ENCODE peak calls at places on chromosomes 2 and 18, in five cellular contexts. One of them, this sample, is unnamed.
A peak's percentile ranks its signal among the peaks of the same experiment; 100 is the strongest.

GRCh38 chr2:73842739-73843019 is 13.9 kb downstream of the STAMBP start:
- DNase-seq in effector memory CD4-positive, alpha-beta T cell: no peak
- DNase-seq in CD4-positive, alpha-beta memory T cell: no peak
- DNase-seq in A549: no peak
- DNase-seq in left ventricle myocardium inferior: no peak
- DNase-seq in this sample: no peak

GRCh38 chr2:160367887-160368286 is 125.7 kb downstream of the RBMS1 start:
- DNase-seq in effector memory CD4-positive, alpha-beta T cell: no peak
- DNase-seq in CD4-positive, alpha-beta memory T cell: no peak
- DNase-seq in A549: peak; percentile 34
- DNase-seq in left ventricle myocardium inferior: no peak
- DNase-seq in this sample: no peak

GRCh38 chr2:218082586-218083351 is 13.7 kb downstream of the RUFY4 start:
- DNase-seq in effector memory CD4-positive, alpha-beta T cell: no peak
- DNase-seq in CD4-positive, alpha-beta memory T cell: no peak
- DNase-seq in A549: no peak
- DNase-seq in left ventricle myocardium inferior: no peak
- DNase-seq in this sample: no peak

GRCh38 chr2:11564864-11565567 is 31.2 kb downstream of the GREB1 start:
- DNase-seq in effector memory CD4-positive, alpha-beta T cell: no peak
- DNase-seq in CD4-positive, alpha-beta memory T cell: no peak
- DNase-seq in A549: no peak
- DNase-seq in left ventricle myocardium inferior: no peak
- DNase-seq in this sample: no peak

GRCh38 chr2:191050640-191050987 is 36.6 kb upstream of the STAT1 start:
- DNase-seq in effector memory CD4-positive, alpha-beta T cell: no peak
- DNase-seq in CD4-positive, alpha-beta memory T cell: no peak
- DNase-seq in A549: peak; percentile 86
- DNase-seq in left ventricle myocardium inferior: no peak
- DNase-seq in this sample: no peak

GRCh38 chr18:62210138-62210537 is 23.1 kb downstream of the RELCH start:
- DNase-seq in effector memory CD4-positive, alpha-beta T cell: no peak
- DNase-seq in CD4-positive, alpha-beta memory T cell: no peak
- DNase-seq in A549: no peak
- DNase-seq in left ventricle myocardium inferior: no peak
- DNase-seq in this sample: no peak

GRCh38 chr2:31207790-31208189 is 9.5 kb downstream of the CAPN14 start:
- DNase-seq in effector memory CD4-positive, alpha-beta T cell: no peak
- DNase-seq in CD4-positive, alpha-beta memory T cell: no peak
- DNase-seq in A549: no peak
- DNase-seq in left ventricle myocardium inferior: no peak
- DNase-seq in this sample: no peak

GRCh38 chr2:25835906-25836305 is 42.4 kb downstream of the ASXL2 start:
- DNase-seq in effector memory CD4-positive, alpha-beta T cell: no peak
- DNase-seq in CD4-positive, alpha-beta memory T cell: no peak
- DNase-seq in A549: no peak
- DNase-seq in left ventricle myocardium inferior: no peak
- DNase-seq in this sample: no peak

GRCh38 chr2:100939445-100939844 is 62.6 kb upstream of the RPL31 start:
- DNase-seq in effector memory CD4-positive, alpha-beta T cell: no peak
- DNase-seq in CD4-positive, alpha-beta memory T cell: no peak
- DNase-seq in A549: no peak
- DNase-seq in left ventricle myocardium inferior: no peak
- DNase-seq in this sample: no peak

GRCh38 chr2:10839813-10840212 is 27.2 kb upstream of the PDIA6 start:
- DNase-seq in effector memory CD4-positive, alpha-beta T cell: no peak
- DNase-seq in CD4-positive, alpha-beta memory T cell: no peak
- DNase-seq in A549: no peak
- DNase-seq in left ventricle myocardium inferior: no peak
- DNase-seq in this sample: no peak

GRCh38 chr2:156892449-156893335 is 364.8 kb upstream of the GALNT5 start:
- DNase-seq in effector memory CD4-positive, alpha-beta T cell: no peak
- DNase-seq in CD4-positive, alpha-beta memory T cell: peak; percentile 11
- DNase-seq in A549: peak; percentile 64
- DNase-seq in left ventricle myocardium inferior: no peak
- DNase-seq in this sample: no peak

GRCh38 chr2:176138526-176139169 is 9.1 kb downstream of the HOXD8 start:
- DNase-seq in effector memory CD4-positive, alpha-beta T cell: no peak
- DNase-seq in CD4-positive, alpha-beta memory T cell: no peak
- DNase-seq in A549: no peak
- DNase-seq in left ventricle myocardium inferior: no peak
- DNase-seq in this sample: no peak

GRCh38 chr2:181047829-181048228 is 67.4 kb downstream of the UBE2E3 start:
- DNase-seq in effector memory CD4-positive, alpha-beta T cell: no peak
- DNase-seq in CD4-positive, alpha-beta memory T cell: no peak
- DNase-seq in A549: no peak
- DNase-seq in left ventricle myocardium inferior: no peak
- DNase-seq in this sample: no peak

GRCh38 chr18:80109676-80110078 is 615 bp downstream of the ADNP2 start:
- DNase-seq in effector memory CD4-positive, alpha-beta T cell: peak; percentile 26
- DNase-seq in CD4-positive, alpha-beta memory T cell: no peak
- DNase-seq in A549: peak; percentile 16
- DNase-seq in left ventricle myocardium inferior: peak; percentile 33
- DNase-seq in this sample: no peak

GRCh38 chr2:74379851-74380789 is at the start of gene DCTN1:
- DNase-seq in effector memory CD4-positive, alpha-beta T cell: no peak
- DNase-seq in CD4-positive, alpha-beta memory T cell: no peak
- DNase-seq in A549: peak; percentile 26
- DNase-seq in left ventricle myocardium inferior: peak; percentile 45
- DNase-seq in this sample: no peak

GRCh38 chr2:159617651-159618050 is 1.3 kb upstream of the BAZ2B start:
- DNase-seq in effector memory CD4-positive, alpha-beta T cell: no peak
- DNase-seq in CD4-positive, alpha-beta memory T cell: no peak
- DNase-seq in A549: peak; percentile 21
- DNase-seq in left ventricle myocardium inferior: no peak
- DNase-seq in this sample: no peak

GRCh38 chr2:197255550-197255949 is 55.0 kb downstream of the ANKRD44 start:
- DNase-seq in effector memory CD4-positive, alpha-beta T cell: peak; percentile 62
- DNase-seq in CD4-positive, alpha-beta memory T cell: peak; percentile 64
- DNase-seq in A549: no peak
- DNase-seq in left ventricle myocardium inferior: peak; percentile 67
- DNase-seq in this sample: peak; percentile 70

GRCh38 chr2:103161456-103162289 is 399.8 kb downstream of the TMEM182 start:
- DNase-seq in effector memory CD4-positive, alpha-beta T cell: no peak
- DNase-seq in CD4-positive, alpha-beta memory T cell: no peak
- DNase-seq in A549: peak; percentile 58
- DNase-seq in left ventricle myocardium inferior: no peak
- DNase-seq in this sample: no peak

GRCh38 chr2:9010866-9011265 is 7.4 kb upstream of the MBOAT2 start:
- DNase-seq in effector memory CD4-positive, alpha-beta T cell: no peak
- DNase-seq in CD4-positive, alpha-beta memory T cell: no peak
- DNase-seq in A549: no peak
- DNase-seq in left ventricle myocardium inferior: no peak
- DNase-seq in this sample: no peak

GRCh38 chr2:96427917-96428316 is 77.2 kb downstream of the NEURL3 start:
- DNase-seq in effector memory CD4-positive, alpha-beta T cell: no peak
- DNase-seq in CD4-positive, alpha-beta memory T cell: no peak
- DNase-seq in A549: peak; percentile 83
- DNase-seq in left ventricle myocardium inferior: no peak
- DNase-seq in this sample: no peak

GRCh38 chr2:231332872-231333500 is 62.5 kb upstream of the B3GNT7 start:
- DNase-seq in effector memory CD4-positive, alpha-beta T cell: no peak
- DNase-seq in CD4-positive, alpha-beta memory T cell: no peak
- DNase-seq in A549: no peak
- DNase-seq in left ventricle myocardium inferior: no peak
- DNase-seq in this sample: no peak

GRCh38 chr2:222193328-222194008 is 105.3 kb downstream of the PAX3 start:
- DNase-seq in effector memory CD4-positive, alpha-beta T cell: no peak
- DNase-seq in CD4-positive, alpha-beta memory T cell: no peak
- DNase-seq in A549: no peak
- DNase-seq in left ventricle myocardium inferior: no peak
- DNase-seq in this sample: no peak

GRCh38 chr2:62884514-62884913 is 166.1 kb upstream of the OTX1 start:
- DNase-seq in effector memory CD4-positive, alpha-beta T cell: no peak
- DNase-seq in CD4-positive, alpha-beta memory T cell: no peak
- DNase-seq in A549: no peak
- DNase-seq in left ventricle myocardium inferior: no peak
- DNase-seq in this sample: no peak

GRCh38 chr2:200308001-200308400 is 1.5 kb downstream of the SPATS2L start:
- DNase-seq in effector memory CD4-positive, alpha-beta T cell: no peak
- DNase-seq in CD4-positive, alpha-beta memory T cell: peak; percentile 0
- DNase-seq in A549: no peak
- DNase-seq in left ventricle myocardium inferior: no peak
- DNase-seq in this sample: no peak

GRCh38 chr2:142165790-142166189 is 35.0 kb upstream of the LRP1B start:
- DNase-seq in effector memory CD4-positive, alpha-beta T cell: no peak
- DNase-seq in CD4-positive, alpha-beta memory T cell: no peak
- DNase-seq in A549: peak; percentile 67
- DNase-seq in left ventricle myocardium inferior: no peak
- DNase-seq in this sample: no peak

GRCh38 chr2:27844821-27845255 is 45.3 kb downstream of the RBKS start:
- DNase-seq in effector memory CD4-positive, alpha-beta T cell: no peak
- DNase-seq in CD4-positive, alpha-beta memory T cell: no peak
- DNase-seq in A549: no peak
- DNase-seq in left ventricle myocardium inferior: no peak
- DNase-seq in this sample: no peak

GRCh38 chr18:76444436-76445105 is 50.5 kb downstream of the ZNF516 start:
- DNase-seq in effector memory CD4-positive, alpha-beta T cell: no peak
- DNase-seq in CD4-positive, alpha-beta memory T cell: no peak
- DNase-seq in A549: no peak
- DNase-seq in left ventricle myocardium inferior: no peak
- DNase-seq in this sample: no peak

GRCh38 chr18:45402485-45403056 is 212.7 kb upstream of the SLC14A2 start:
- DNase-seq in effector memory CD4-positive, alpha-beta T cell: no peak
- DNase-seq in CD4-positive, alpha-beta memory T cell: no peak
- DNase-seq in A549: no peak
- DNase-seq in left ventricle myocardium inferior: no peak
- DNase-seq in this sample: no peak

GRCh38 chr2:31335921-31336570 is 78.5 kb downstream of the XDH start:
- DNase-seq in effector memory CD4-positive, alpha-beta T cell: no peak
- DNase-seq in CD4-positive, alpha-beta memory T cell: no peak
- DNase-seq in A549: no peak
- DNase-seq in left ventricle myocardium inferior: no peak
- DNase-seq in this sample: no peak

GRCh38 chr2:71683070-71683469 is 229.7 kb downstream of the DYSF start:
- DNase-seq in effector memory CD4-positive, alpha-beta T cell: no peak
- DNase-seq in CD4-positive, alpha-beta memory T cell: no peak
- DNase-seq in A549: no peak
- DNase-seq in left ventricle myocardium inferior: no peak
- DNase-seq in this sample: no peak

GRCh38 chr18:37471619-37472018 is 94.0 kb downstream of the CELF4 start:
- DNase-seq in effector memory CD4-positive, alpha-beta T cell: no peak
- DNase-seq in CD4-positive, alpha-beta memory T cell: no peak
- DNase-seq in A549: no peak
- DNase-seq in left ventricle myocardium inferior: no peak
- DNase-seq in this sample: no peak

GRCh38 chr2:61055557-61055956 is 10.1 kb upstream of the SANBR start:
- DNase-seq in effector memory CD4-positive, alpha-beta T cell: no peak
- DNase-seq in CD4-positive, alpha-beta memory T cell: peak; percentile 0
- DNase-seq in A549: peak; percentile 36
- DNase-seq in left ventricle myocardium inferior: no peak
- DNase-seq in this sample: no peak

GRCh38 chr2:82795446-82795845 is 1663.6 kb downstream of the SUCLG1 start:
- DNase-seq in effector memory CD4-positive, alpha-beta T cell: no peak
- DNase-seq in CD4-positive, alpha-beta memory T cell: no peak
- DNase-seq in A549: peak; percentile 29
- DNase-seq in left ventricle myocardium inferior: no peak
- DNase-seq in this sample: no peak

GRCh38 chr2:50614056-50614455 is 417.9 kb downstream of the NRXN1 start:
- DNase-seq in effector memory CD4-positive, alpha-beta T cell: no peak
- DNase-seq in CD4-positive, alpha-beta memory T cell: no peak
- DNase-seq in A549: no peak
- DNase-seq in left ventricle myocardium inferior: no peak
- DNase-seq in this sample: no peak

GRCh38 chr2:57343391-57344006 is 703.1 kb upstream of the VRK2 start:
- DNase-seq in effector memory CD4-positive, alpha-beta T cell: no peak
- DNase-seq in CD4-positive, alpha-beta memory T cell: no peak
- DNase-seq in A549: no peak
- DNase-seq in left ventricle myocardium inferior: no peak
- DNase-seq in this sample: no peak
- H3K9me3 ChIP-seq in effector memory CD4-positive, alpha-beta T cell: no peaks in the 10 kb centered on the region
- H3K9me3 ChIP-seq in CD4-positive, alpha-beta memory T cell: no peaks in the 10 kb centered on the region
- H3K9me3 ChIP-seq in A549: no peaks in the 10 kb centered on the region
- H3K9me3 ChIP-seq in left ventricle myocardium inferior: peaks cover 24% of the 10 kb centered on the region
- H3K9me3 ChIP-seq in this sample: no peaks in the 10 kb centered on the region

GRCh38 chr2:13681936-13682335 is 950.6 kb upstream of the LRATD1 start:
- DNase-seq in effector memory CD4-positive, alpha-beta T cell: no peak
- DNase-seq in CD4-positive, alpha-beta memory T cell: no peak
- DNase-seq in A549: no peak
- DNase-seq in left ventricle myocardium inferior: no peak
- DNase-seq in this sample: no peak
- H3K9me3 ChIP-seq in effector memory CD4-positive, alpha-beta T cell: no peaks in the 10 kb centered on the region
- H3K9me3 ChIP-seq in CD4-positive, alpha-beta memory T cell: peaks cover 6% of the 10 kb centered on the region
- H3K9me3 ChIP-seq in A549: peaks cover 27% of the 10 kb centered on the region
- H3K9me3 ChIP-seq in left ventricle myocardium inferior: peaks cover 34% of the 10 kb centered on the region
- H3K9me3 ChIP-seq in this sample: no peaks in the 10 kb centered on the region

GRCh38 chr18:58446661-58447060 is 182.2 kb downstream of the ALPK2 start:
- DNase-seq in effector memory CD4-positive, alpha-beta T cell: no peak
- DNase-seq in CD4-positive, alpha-beta memory T cell: no peak
- DNase-seq in A549: no peak
- DNase-seq in left ventricle myocardium inferior: no peak
- DNase-seq in this sample: no peak
- H3K9me3 ChIP-seq in effector memory CD4-positive, alpha-beta T cell: no peaks in the 10 kb centered on the region
- H3K9me3 ChIP-seq in CD4-positive, alpha-beta memory T cell: no peaks in the 10 kb centered on the region
- H3K9me3 ChIP-seq in A549: no peaks in the 10 kb centered on the region
- H3K9me3 ChIP-seq in left ventricle myocardium inferior: no peaks in the 10 kb centered on the region
- H3K9me3 ChIP-seq in this sample: no peaks in the 10 kb centered on the region

DNA sequence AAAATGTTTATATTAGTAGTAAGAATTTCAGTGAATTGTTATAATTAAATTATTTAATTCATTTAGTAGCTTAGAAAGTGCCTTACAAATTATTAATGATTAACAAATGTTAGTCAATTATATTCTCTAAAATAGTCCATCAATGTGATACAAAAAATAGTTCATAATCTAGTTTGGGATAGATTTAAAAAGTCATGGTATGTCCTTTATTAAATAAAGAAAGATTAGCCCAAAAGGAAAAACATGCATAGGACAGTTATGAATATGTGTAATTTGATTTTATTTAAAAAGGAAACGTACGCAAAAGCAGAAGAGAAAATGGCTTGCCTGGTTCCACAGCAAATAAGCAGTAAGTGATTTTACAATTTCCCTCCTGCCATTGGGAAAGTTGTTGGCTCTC is 768.5 kb downstream of the TRIB2 start:
- DNase-seq in effector memory CD4-positive, alpha-beta T cell: no peak
- DNase-seq in CD4-positive, alpha-beta memory T cell: no peak
- DNase-seq in A549: no peak
- DNase-seq in left ventricle myocardium inferior: no peak
- DNase-seq in this sample: no peak
- H3K9me3 ChIP-seq in effector memory CD4-positive, alpha-beta T cell: no peaks in the 10 kb centered on the region
- H3K9me3 ChIP-seq in CD4-positive, alpha-beta memory T cell: no peaks in the 10 kb centered on the region
- H3K9me3 ChIP-seq in A549: peaks cover 19% of the 10 kb centered on the region
- H3K9me3 ChIP-seq in left ventricle myocardium inferior: no peaks in the 10 kb centered on the region
- H3K9me3 ChIP-seq in this sample: no peaks in the 10 kb centered on the region

GRCh38 chr18:22657619-22658018 is 239.9 kb upstream of the CTAGE1 start:
- DNase-seq in effector memory CD4-positive, alpha-beta T cell: no peak
- DNase-seq in CD4-positive, alpha-beta memory T cell: no peak
- DNase-seq in A549: no peak
- DNase-seq in left ventricle myocardium inferior: no peak
- DNase-seq in this sample: no peak

GRCh38 chr18:22663378-22663777 is 245.7 kb upstream of the CTAGE1 start:
- DNase-seq in effector memory CD4-positive, alpha-beta T cell: no peak
- DNase-seq in CD4-positive, alpha-beta memory T cell: no peak
- DNase-seq in A549: no peak
- DNase-seq in left ventricle myocardium inferior: no peak
- DNase-seq in this sample: no peak

GRCh38 chr18:22658318-22658717 is 240.6 kb upstream of the CTAGE1 start:
- DNase-seq in effector memory CD4-positive, alpha-beta T cell: no peak
- DNase-seq in CD4-positive, alpha-beta memory T cell: no peak
- DNase-seq in A549: no peak
- DNase-seq in left ventricle myocardium inferior: no peak
- DNase-seq in this sample: no peak
- H3K9me3 ChIP-seq in effector memory CD4-positive, alpha-beta T cell: peaks cover 3% of the 10 kb centered on the region
- H3K9me3 ChIP-seq in CD4-positive, alpha-beta memory T cell: peaks cover 4% of the 10 kb centered on the region
- H3K9me3 ChIP-seq in A549: peaks cover 41% of the 10 kb centered on the region
- H3K9me3 ChIP-seq in left ventricle myocardium inferior: peaks cover 58% of the 10 kb centered on the region
- H3K9me3 ChIP-seq in this sample: no peaks in the 10 kb centered on the region